ENCODE peak calls at places on chromosomes 4 and X, in four cellular contexts. One of them, this sample, is unnamed.
A peak's percentile ranks its signal among the peaks of the same experiment; 100 is the strongest.

GRCh38 chr4:53902786-53903185 is 161.6 kb downstream of the CHIC2 start:
- DNase-seq in stimulated activated CD8-positive, alpha-beta memory T cell treated with anti-CD3 and anti-CD28 coated beads, Interleukin-4, amount 100 ng/mL, for 24 hours: no peak
- DNase-seq in nucleus accumbens: no peak
- DNase-seq in H9: no peak
- DNase-seq in this sample: no peak

GRCh38 chr4:64306255-64306565 is 103.0 kb downstream of the TECRL start:
- DNase-seq in nucleus accumbens: no peak
- DNase-seq in H9: no peak
- DNase-seq in stimulated activated CD8-positive, alpha-beta memory T cell treated with anti-CD3 and anti-CD28 coated beads, Interleukin-4, amount 100 ng/mL, for 24 hours: no peak
- DNase-seq in this sample: no peak

GRCh38 chrX:20715176-20715575 is 448.5 kb upstream of the RPS6KA3 start:
- DNase-seq in stimulated activated CD8-positive, alpha-beta memory T cell treated with anti-CD3 and anti-CD28 coated beads, Interleukin-4, amount 100 ng/mL, for 24 hours: no peak
- DNase-seq in nucleus accumbens: no peak
- DNase-seq in H9: no peak
- DNase-seq in this sample: no peak

GRCh38 chrX:40103565-40104323 is 6.0 kb upstream of the BCOR start:
- DNase-seq in stimulated activated CD8-positive, alpha-beta memory T cell treated with anti-CD3 and anti-CD28 coated beads, Interleukin-4, amount 100 ng/mL, for 24 hours: no peak
- DNase-seq in H9: no peak
- DNase-seq in nucleus accumbens: no peak
- DNase-seq in this sample: no peak

GRCh38 chr4:31237242-31237641 is 517.1 kb downstream of the PCDH7 start:
- DNase-seq in H9: no peak
- DNase-seq in stimulated activated CD8-positive, alpha-beta memory T cell treated with anti-CD3 and anti-CD28 coated beads, Interleukin-4, amount 100 ng/mL, for 24 hours: no peak
- DNase-seq in nucleus accumbens: no peak
- DNase-seq in this sample: no peak

GRCh38 chr4:177505171-177505615 is 63.0 kb upstream of the AGA start:
- DNase-seq in nucleus accumbens: no peak
- DNase-seq in H9: peak; percentile 78
- DNase-seq in stimulated activated CD8-positive, alpha-beta memory T cell treated with anti-CD3 and anti-CD28 coated beads, Interleukin-4, amount 100 ng/mL, for 24 hours: no peak
- DNase-seq in this sample: no peak

GRCh38 chrX:7570432-7571009 is 272.4 kb upstream of the VCX start:
- DNase-seq in nucleus accumbens: no peak
- DNase-seq in H9: no peak
- DNase-seq in stimulated activated CD8-positive, alpha-beta memory T cell treated with anti-CD3 and anti-CD28 coated beads, Interleukin-4, amount 100 ng/mL, for 24 hours: no peak
- DNase-seq in this sample: no peak

GRCh38 chrX:48896611-48897011 is 957 bp downstream of the TIMM17B start:
- DNase-seq in nucleus accumbens: no peak
- DNase-seq in H9: no peak
- DNase-seq in stimulated activated CD8-positive, alpha-beta memory T cell treated with anti-CD3 and anti-CD28 coated beads, Interleukin-4, amount 100 ng/mL, for 24 hours: no peak
- DNase-seq in this sample: no peak

GRCh38 chr4:80113615-80114014 is 40.6 kb upstream of the ANTXR2 start:
- DNase-seq in nucleus accumbens: no peak
- DNase-seq in stimulated activated CD8-positive, alpha-beta memory T cell treated with anti-CD3 and anti-CD28 coated beads, Interleukin-4, amount 100 ng/mL, for 24 hours: no peak
- DNase-seq in H9: no peak
- DNase-seq in this sample: no peak

GRCh38 chr4:89492476-89493110 is 185.0 kb upstream of the GPRIN3 start:
- DNase-seq in nucleus accumbens: no peak
- DNase-seq in stimulated activated CD8-positive, alpha-beta memory T cell treated with anti-CD3 and anti-CD28 coated beads, Interleukin-4, amount 100 ng/mL, for 24 hours: no peak
- DNase-seq in H9: no peak
- DNase-seq in this sample: no peak

GRCh38 chr4:110620352-110621327 is 2.2 kb downstream of the PITX2 start:
- DNase-seq in stimulated activated CD8-positive, alpha-beta memory T cell treated with anti-CD3 and anti-CD28 coated beads, Interleukin-4, amount 100 ng/mL, for 24 hours: no peak
- DNase-seq in H9: peak; percentile 89
- DNase-seq in nucleus accumbens: no peak
- DNase-seq in this sample: no peak

GRCh38 chr4:25401066-25401465 is 24.0 kb downstream of the ANAPC4 start:
- DNase-seq in nucleus accumbens: no peak
- DNase-seq in stimulated activated CD8-positive, alpha-beta memory T cell treated with anti-CD3 and anti-CD28 coated beads, Interleukin-4, amount 100 ng/mL, for 24 hours: no peak
- DNase-seq in H9: no peak
- DNase-seq in this sample: no peak

GRCh38 chr4:107618656-107619055 is 101.4 kb downstream of the PAPSS1 start:
- DNase-seq in stimulated activated CD8-positive, alpha-beta memory T cell treated with anti-CD3 and anti-CD28 coated beads, Interleukin-4, amount 100 ng/mL, for 24 hours: no peak
- DNase-seq in H9: no peak
- DNase-seq in nucleus accumbens: no peak
- DNase-seq in this sample: no peak

This sample was measured in naive thymus-derived CD8-positive, alpha-beta T cell.